ENCODE peak calls at places on chromosomes 16 and 17, in ten cellular contexts. U, T, J, S, E, Y, N, F, V and Z are unnamed samples.

GRCh38 chr16:71808593-71809449 is at the start of gene AP1G1:
- DNase-seq in U (peak; percentile 98), T (peak; percentile 99), J (peak; percentile 87), S (peak; percentile 90), E (peak; percentile 99), Y (peak; percentile 93), N (peak; percentile 96), F (peak; percentile 99), V (peak; percentile 96), Z (peak; percentile 97)

GRCh38 chr17:39139137-39139516 is 12.3 kb downstream of the PLXDC1 start:
- DNase-seq in U (no peak), T (no peak), J (no peak), S (peak; percentile 67), E (peak; percentile 86), Y (no peak), N (no peak), F (peak; percentile 64), V (no peak), Z (no peak)

GRCh38 chr17:2724783-2725164 is 13.2 kb upstream of the CLUH start:
- DNase-seq in U (no peak), T (no peak), J (peak; percentile 53), S (no peak), E (peak; percentile 37), Y (no peak), N (no peak), F (peak; percentile 24), V (no peak), Z (peak; percentile 76)

GRCh38 chr17:45857977-45858708 is 13.5 kb downstream of the SPPL2C start:
- DNase-seq in U (no peak), T (no peak), J (no peak), S (no peak), E (no peak), Y (no peak), N (no peak), F (peak; percentile 58), V (no peak), Z (peak; percentile 79)

GRCh38 chr17:2137342-2138098 is 82.6 kb downstream of the HIC1 start:
- DNase-seq in U (no peak), T (peak; percentile 34), J (no peak), S (peak; percentile 29), E (peak; percentile 72), Y (no peak), N (no peak), F (peak; percentile 87), V (no peak), Z (no peak)

GRCh38 chr16:69559164-69559563 is 6.6 kb upstream of the NFAT5 start:
- DNase-seq in U (no peak), T (no peak), J (no peak), S (no peak), E (no peak), Y (no peak), N (no peak), F (no peak), V (no peak), Z (no peak)

GRCh38 chr16:67862623-67863583 is 9.9 kb upstream of the EDC4 start:
- DNase-seq in U (no peak), T (no peak), J (no peak), S (no peak), E (peak; percentile 89), Y (no peak), N (peak; percentile 89), F (peak; percentile 63), V (peak; percentile 78), Z (no peak)

GRCh38 chr17:48470388-48471034 is 40.5 kb upstream of the SKAP1 start:
- DNase-seq in U (no peak), T (peak; percentile 64), J (no peak), S (peak; percentile 13), E (peak; percentile 63), Y (no peak), N (no peak), F (peak; percentile 42), V (no peak), Z (no peak)

GRCh38 chr17:83086197-83086880 is 6.9 kb downstream of the METRNL start:
- DNase-seq in U (no peak), T (no peak), J (no peak), S (peak; percentile 91), E (no peak), Y (no peak), N (no peak), F (no peak), V (no peak), Z (no peak)

GRCh38 chr16:81796035-81796434 is 16.9 kb downstream of the PLCG2 start:
- DNase-seq in U (no peak), T (no peak), J (no peak), S (no peak), E (no peak), Y (no peak), N (no peak), F (no peak), V (no peak), Z (no peak)

GRCh38 chr17:80859004-80859941 is 132.4 kb upstream of the CHMP6 start:
- DNase-seq in U (no peak), T (no peak), J (no peak), S (no peak), E (peak; percentile 97), Y (no peak), N (peak; percentile 74), F (peak; percentile 83), V (peak; percentile 62), Z (no peak)

GRCh38 chr16:70715113-70715711 is 29.4 kb upstream of the MTSS2 start:
- DNase-seq in U (peak; percentile 75), T (no peak), J (no peak), S (peak; percentile 82), E (peak; percentile 97), Y (no peak), N (peak; percentile 76), F (peak; percentile 88), V (peak; percentile 81), Z (no peak)

DNA sequence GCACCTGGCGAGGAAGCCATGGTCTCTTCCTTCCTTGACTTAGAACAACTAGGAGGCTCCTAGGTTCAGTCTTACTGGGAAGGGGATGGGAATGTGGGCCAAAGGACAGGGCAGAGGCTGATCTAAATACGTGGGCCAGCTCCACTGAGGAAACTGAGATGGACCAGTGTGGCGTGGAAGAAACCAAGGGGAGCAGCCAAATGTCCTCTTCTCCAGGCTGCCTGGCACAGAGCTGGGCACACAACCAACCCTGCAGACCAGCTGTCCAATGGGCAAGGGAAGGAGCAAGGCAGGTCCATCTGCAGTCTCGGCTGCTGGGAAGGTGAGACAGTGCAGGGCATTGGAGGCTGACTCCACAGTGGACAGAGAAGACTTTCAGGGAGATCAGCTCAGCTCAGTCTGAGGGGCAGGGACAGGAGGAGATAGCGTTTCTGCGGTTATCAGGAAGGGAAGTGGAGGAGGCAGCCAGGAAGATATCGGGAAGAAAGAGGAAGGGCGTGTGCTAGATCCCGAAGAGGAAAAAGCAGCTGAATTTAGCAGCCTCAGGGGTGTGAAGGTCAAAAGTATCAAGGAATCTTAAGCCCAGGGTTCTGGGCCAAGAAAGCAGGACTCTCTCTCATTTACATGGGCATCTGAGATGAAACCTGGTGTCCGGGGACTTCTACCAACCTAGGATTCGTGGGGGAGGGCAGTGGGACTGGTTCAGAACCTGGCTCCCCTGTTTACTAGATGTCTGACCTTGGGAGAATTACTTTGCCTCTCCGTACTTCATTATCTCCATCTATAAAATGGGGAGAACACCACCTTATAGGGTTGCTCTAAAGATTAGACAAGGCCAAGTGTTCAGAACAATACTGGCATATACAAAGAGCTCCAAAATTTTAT is 1.8 kb downstream of the KIFC3 start:
- DNase-seq in U (peak; percentile 41), T (no peak), J (no peak), S (no peak), E (no peak), Y (no peak), N (no peak), F (no peak), V (no peak), Z (no peak)
- H3K4me3 ChIP-seq in U (peak overlapping the region; percentile 71), T (peak overlapping the region; percentile 77), J (no peak overlapping the region), S (no peak overlapping the region), E (no peak overlapping the region), Y (no peak overlapping the region), N (peak overlapping the region; percentile 51), F (peak overlapping the region; percentile 81), V (peak overlapping the region; percentile 79), Z (no peak overlapping the region)

DNA sequence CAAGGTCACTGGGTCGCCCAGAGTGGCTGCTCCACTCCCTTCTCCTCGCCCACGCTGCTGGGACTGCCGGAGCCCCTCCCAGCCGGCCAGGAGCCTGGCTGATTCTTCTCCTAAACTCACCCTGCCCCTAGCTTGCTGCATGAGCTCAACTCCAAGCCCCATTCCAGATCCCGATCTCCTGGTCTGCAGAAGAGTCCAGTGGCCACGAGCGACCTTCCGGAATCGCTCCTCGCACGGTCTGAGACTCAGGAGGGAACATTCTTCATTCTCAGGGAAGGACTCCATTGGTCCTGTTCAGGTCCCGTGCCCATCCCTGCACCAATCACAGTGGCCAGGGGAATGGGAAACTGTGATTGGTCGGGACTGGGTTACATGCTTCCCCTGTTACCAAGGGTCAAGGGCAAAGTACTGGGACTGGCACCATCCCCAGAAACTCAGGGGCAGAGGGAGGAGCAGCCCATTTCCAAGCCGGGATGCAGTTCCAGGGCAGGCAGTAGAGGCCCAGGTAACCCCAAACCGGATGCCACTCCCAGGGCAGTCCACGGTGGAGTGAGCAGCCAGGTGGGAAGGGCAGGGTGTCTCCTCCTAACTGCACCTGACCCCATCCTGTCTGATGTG is 24.5 kb upstream of the CIBAR2 start:
- DNase-seq in U (peak; percentile 70), T (no peak), J (no peak), S (peak; percentile 94), E (peak; percentile 85), Y (no peak), N (peak; percentile 53), F (peak; percentile 81), V (no peak), Z (no peak)
- H3K4me3 ChIP-seq in U (peak overlapping the region; percentile 49), T (no peak overlapping the region), J (no peak overlapping the region), S (peak overlapping the region; percentile 61), E (peak overlapping the region; percentile 6), Y (no peak overlapping the region), N (peak overlapping the region; percentile 28), F (peak overlapping the region; percentile 11), V (peak overlapping the region; percentile 55), Z (no peak overlapping the region)

GRCh38 chr16:85220125-85220839 is 108.0 kb upstream of the CIBAR2 start:
- DNase-seq in U (peak; percentile 75), T (no peak), J (no peak), S (peak; percentile 91), E (peak; percentile 82), Y (no peak), N (peak; percentile 85), F (peak; percentile 77), V (peak; percentile 77), Z (no peak)
- H3K4me3 ChIP-seq in U (peak overlapping the region; percentile 37), T (no peak overlapping the region), J (no peak overlapping the region), S (peak overlapping the region; percentile 33), E (peak overlapping the region; percentile 21), Y (no peak overlapping the region), N (peak overlapping the region; percentile 18), F (peak overlapping the region; percentile 35), V (peak overlapping the region; percentile 39), Z (no peak overlapping the region)

DNA sequence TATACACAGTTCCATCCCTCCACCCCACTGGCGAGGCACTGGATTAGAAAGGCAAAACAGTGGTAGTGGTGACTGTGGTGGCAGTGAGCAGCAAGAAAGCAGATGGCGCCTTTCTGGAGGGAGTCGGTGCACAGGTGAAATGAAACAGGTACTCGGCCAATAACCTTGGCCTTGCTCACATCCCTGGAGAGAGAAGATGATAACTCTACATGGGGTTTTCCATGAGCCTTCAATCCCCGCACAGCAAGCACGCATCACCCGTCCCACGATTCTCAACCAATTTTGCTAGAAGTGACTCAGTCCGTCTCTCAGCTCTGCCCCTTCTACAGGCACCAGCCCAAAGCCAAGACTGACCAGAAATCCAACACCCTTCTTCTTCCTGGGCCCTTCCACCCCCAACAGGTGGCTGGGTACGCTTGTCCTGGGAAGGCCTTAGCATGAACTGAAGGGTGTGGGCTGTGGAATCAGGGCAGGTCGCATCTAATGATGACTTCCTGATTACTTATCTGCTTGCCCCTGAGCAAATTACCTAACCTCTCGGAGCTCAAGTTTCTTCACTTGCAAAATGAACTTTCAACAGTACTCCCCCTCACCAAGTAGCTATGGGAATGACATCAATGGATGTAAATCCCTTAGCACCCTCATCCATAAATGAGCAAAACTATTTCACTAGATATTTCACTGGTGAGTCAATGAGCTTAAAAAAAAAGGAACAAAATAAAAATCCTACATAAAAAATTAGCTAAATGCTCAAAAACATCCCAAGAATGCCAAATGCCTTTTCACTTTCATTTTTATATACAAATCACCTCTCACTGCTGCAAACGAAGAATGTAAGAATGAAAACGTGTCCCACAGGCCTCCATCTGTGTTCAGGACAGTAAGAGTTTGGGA is 18.0 kb downstream of the XPO6 start:
- DNase-seq in U (no peak), T (no peak), J (peak; percentile 45), S (peak; percentile 40), E (peak; percentile 91), Y (peak; percentile 15), N (no peak), F (peak; percentile 94), V (no peak), Z (peak; percentile 39)
- H3K4me3 ChIP-seq in U (peak overlapping the region; percentile 1), T (no peak overlapping the region), J (peak overlapping the region; percentile 39), S (no peak overlapping the region), E (no peak overlapping the region), Y (peak overlapping the region; percentile 81), N (no peak overlapping the region), F (no peak overlapping the region), V (no peak overlapping the region), Z (no peak overlapping the region)